ENCODE peak calls at places on chromosomes 13 and 19, in eight cellular contexts. F, G, V, Z, E, L, C and S are unnamed samples.

GRCh38 chr13:95535243-95535642 is 17.3 kb upstream of the CLDN10 start:
- DNase-seq in G (no peak), Z (no peak), E (peak), C (no peak), L (peak), F (no peak), V (no peak), S (peak)

GRCh38 chr13:84870190-84870589 is 929.0 kb downstream of the SLITRK6 start:
- DNase-seq in C (no peak), G (no peak), Z (no peak), E (no peak), L (no peak), V (no peak), F (no peak), S (peak)

GRCh38 chr13:35690546-35690945 is 214.1 kb upstream of the MAB21L1 start:
- DNase-seq in Z (no peak), G (no peak), F (no peak), V (no peak), E (no peak), C (no peak), L (peak), S (peak)

GRCh38 chr13:106096661-106097092 is 438.8 kb downstream of the EFNB2 start:
- DNase-seq in E (peak), V (no peak), F (no peak), L (no peak), C (no peak), Z (no peak), G (no peak), S (no peak)

GRCh38 chr19:6532244-6532999 is 1.6 kb downstream of the TNFSF9 start:
- DNase-seq in Z (no peak), F (no peak), V (no peak), C (no peak), L (no peak), E (no peak), G (no peak), S (no peak)

GRCh38 chr19:30029721-30030510 is 87.9 kb downstream of the URI1 start:
- DNase-seq in E (no peak), F (no peak), Z (no peak), L (peak), G (no peak), C (no peak), V (no peak), S (peak)

GRCh38 chr13:102799544-102800144 is 725 bp downstream of the BIVM start:
- DNase-seq in V (no peak), F (no peak), G (no peak), L (peak), Z (peak), E (no peak), C (no peak), S (peak)

GRCh38 chr13:75771818-75772217 is 135.7 kb downstream of the LMO7 start:
- DNase-seq in C (no peak), E (peak), L (peak), F (no peak), V (no peak), Z (no peak), G (no peak), S (peak)

GRCh38 chr19:55149078-55150003 is at the start of gene TNNT1:
- DNase-seq in C (no peak), F (no peak), Z (no peak), G (no peak), L (no peak), E (no peak), V (no peak), S (no peak)

GRCh38 chr19:16542894-16543498 is 759 bp upstream of the CHERP start:
- DNase-seq in E (no peak), L (no peak), V (no peak), F (no peak), G (no peak), Z (no peak), C (no peak), S (peak)

GRCh38 chr19:4984448-4984990 is 15.6 kb downstream of the KDM4B start:
- DNase-seq in G (no peak), L (no peak), V (no peak), E (no peak), Z (no peak), F (no peak), C (no peak), S (no peak)

GRCh38 chr13:76764916-76765315 is 121.3 kb downstream of the KCTD12 start:
- DNase-seq in G (no peak), L (no peak), F (no peak), C (no peak), Z (no peak), E (no peak), V (no peak), S (no peak)

GRCh38 chr13:98368019-98368418 is 190.9 kb upstream of the RNF113B start:
- DNase-seq in C (no peak), V (no peak), Z (no peak), F (no peak), L (peak), G (no peak), E (peak), S (peak)

GRCh38 chr19:49680473-49681351 is 3.6 kb downstream of the PRMT1 start:
- DNase-seq in Z (peak), V (peak), L (peak), G (peak), E (no peak), F (peak), C (peak), S (peak)
- H3K4me3 ChIP-seq in Z (no peak), V (peak), L (no peak), G (peak), E (no peak), F (peak), C (no peak), S (peak)

GRCh38 chr13:107170270-107170931 is 602.5 kb upstream of the ARGLU1 start:
- DNase-seq in E (no peak), Z (no peak), F (no peak), G (no peak), L (no peak), V (no peak), C (no peak), S (no peak)
- H3K4me3 ChIP-seq in E (no peak), Z (no peak), F (no peak), G (no peak), L (no peak), V (no peak), C (no peak), S (no peak)

GRCh38 chr19:53980553-53981407 is 10.7 kb upstream of the CACNG6 start:
- DNase-seq in E (no peak), L (peak), F (no peak), C (no peak), G (no peak), V (no peak), Z (no peak), S (peak)

GRCh38 chr19:53978975-53979801 is 12.2 kb upstream of the CACNG6 start:
- DNase-seq in E (no peak), F (no peak), C (no peak), Z (no peak), G (no peak), V (no peak), L (no peak), S (no peak)

GRCh38 chr19:53977429-53977990 is 13.9 kb upstream of the CACNG6 start:
- DNase-seq in V (peak), Z (no peak), G (peak), C (peak), F (peak), E (peak), L (peak), S (peak)

GRCh38 chr19:53981408-53981998 is 9.9 kb upstream of the CACNG6 start:
- DNase-seq in E (no peak), G (no peak), F (no peak), L (no peak), Z (no peak), V (no peak), C (no peak), S (no peak)

DNA sequence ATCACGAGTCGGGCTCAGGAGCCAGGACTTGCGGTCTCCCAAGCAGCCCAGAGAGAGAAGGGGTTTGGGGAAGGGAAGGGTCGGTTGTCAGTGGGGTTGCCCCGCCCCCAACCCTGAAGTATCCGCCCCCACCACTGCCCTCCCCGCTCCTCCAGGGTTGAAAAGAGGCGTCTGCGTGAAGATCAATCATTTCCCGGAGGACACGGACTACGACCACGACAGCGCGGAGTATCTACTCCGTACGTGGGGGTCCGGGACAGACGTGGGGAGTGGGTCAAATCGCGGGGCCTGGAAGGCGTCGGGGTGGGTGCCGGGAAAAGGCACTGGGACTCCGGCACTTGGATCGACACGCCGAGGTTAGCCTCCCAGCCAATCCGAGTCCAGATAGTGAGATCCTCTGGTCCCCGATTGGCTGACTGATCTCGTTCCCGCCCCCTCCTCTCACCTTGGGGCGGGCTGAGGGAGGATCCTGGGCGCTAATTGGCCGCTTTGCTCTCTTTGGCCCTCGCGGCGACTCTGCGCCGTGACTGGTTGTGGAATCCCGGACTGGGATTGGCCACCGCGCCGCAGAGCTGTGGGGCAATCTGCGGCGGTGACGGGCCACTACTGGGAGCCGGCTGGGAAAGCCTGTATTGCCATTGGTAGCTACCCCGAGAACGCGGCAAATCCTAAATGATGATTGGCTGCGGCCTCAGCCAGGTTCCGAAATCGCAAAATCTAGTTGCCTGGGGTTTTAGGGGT is 13.3 kb upstream of the CACNG6 start:
- DNase-seq in F (peak), G (no peak), L (peak), Z (no peak), V (no peak), C (peak), E (no peak), S (peak)
- H3K4me3 ChIP-seq in F (peak), G (peak), L (no peak), Z (peak), V (peak), C (no peak), E (no peak), S (peak)

GRCh38 chr19:840519-841206 is at the start of gene PRTN3:
- DNase-seq in F (no peak), V (no peak), L (no peak), G (no peak), E (no peak), Z (no peak), C (no peak), S (no peak)

GRCh38 chr19:845707-846481 is 5.1 kb downstream of the PRTN3 start:
- DNase-seq in E (no peak), C (no peak), F (no peak), G (no peak), Z (no peak), L (no peak), V (no peak), S (no peak)

GRCh38 chr19:844300-844971 is 3.6 kb downstream of the PRTN3 start:
- DNase-seq in L (no peak), Z (no peak), E (no peak), F (no peak), G (no peak), C (no peak), V (no peak), S (no peak)

GRCh38 chr19:843836-844299 is 3.1 kb downstream of the PRTN3 start:
- DNase-seq in G (no peak), C (no peak), F (no peak), E (no peak), Z (no peak), V (no peak), L (no peak), S (no peak)

GRCh38 chr19:843180-843835 is 2.5 kb downstream of the PRTN3 start:
- DNase-seq in G (no peak), Z (no peak), V (no peak), F (no peak), L (no peak), C (no peak), E (no peak), S (no peak)
- H3K4me3 ChIP-seq in G (peak), Z (no peak), V (peak), F (peak), L (no peak), C (no peak), E (no peak), S (no peak)

DNA sequence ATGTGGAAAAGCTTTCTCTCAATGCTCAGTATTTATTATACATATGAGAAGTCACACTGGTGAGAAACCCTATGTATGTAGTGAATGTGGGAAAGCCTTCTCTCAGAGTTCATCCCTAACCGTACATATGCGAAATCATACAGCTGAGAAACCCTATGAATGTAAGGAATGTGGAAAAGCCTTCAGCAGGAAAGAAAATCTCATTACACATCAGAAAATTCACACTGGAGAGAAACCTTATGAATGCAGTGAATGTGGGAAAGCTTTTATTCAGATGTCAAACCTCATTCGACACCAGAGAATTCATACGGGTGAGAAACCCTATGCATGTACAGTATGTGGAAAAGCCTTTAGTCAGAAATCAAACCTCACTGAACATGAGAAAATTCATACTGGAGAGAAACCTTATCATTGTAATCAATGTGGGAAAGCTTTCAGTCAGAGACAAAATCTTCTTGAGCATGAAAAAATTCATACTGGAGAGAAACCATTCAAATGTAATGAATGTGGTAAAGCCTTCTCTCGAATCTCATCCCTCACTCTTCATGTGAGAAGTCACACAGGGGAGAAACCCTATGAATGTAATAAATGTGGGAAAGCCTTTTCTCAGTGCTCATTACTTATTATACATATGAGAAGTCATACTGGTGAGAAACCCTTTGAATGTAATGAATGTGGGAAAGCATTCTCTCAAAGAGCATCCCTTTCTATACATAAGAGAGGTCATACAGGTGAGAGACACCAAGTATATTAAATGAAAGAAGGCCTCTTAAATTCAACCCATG is 34.4 kb downstream of the ZNF568 start:
- DNase-seq in E (no peak), V (no peak), F (no peak), C (no peak), L (no peak), Z (no peak), G (no peak), S (no peak)
- H3K4me3 ChIP-seq in E (no peak), V (no peak), F (no peak), C (no peak), L (no peak), Z (no peak), G (no peak), S (no peak)

DNA sequence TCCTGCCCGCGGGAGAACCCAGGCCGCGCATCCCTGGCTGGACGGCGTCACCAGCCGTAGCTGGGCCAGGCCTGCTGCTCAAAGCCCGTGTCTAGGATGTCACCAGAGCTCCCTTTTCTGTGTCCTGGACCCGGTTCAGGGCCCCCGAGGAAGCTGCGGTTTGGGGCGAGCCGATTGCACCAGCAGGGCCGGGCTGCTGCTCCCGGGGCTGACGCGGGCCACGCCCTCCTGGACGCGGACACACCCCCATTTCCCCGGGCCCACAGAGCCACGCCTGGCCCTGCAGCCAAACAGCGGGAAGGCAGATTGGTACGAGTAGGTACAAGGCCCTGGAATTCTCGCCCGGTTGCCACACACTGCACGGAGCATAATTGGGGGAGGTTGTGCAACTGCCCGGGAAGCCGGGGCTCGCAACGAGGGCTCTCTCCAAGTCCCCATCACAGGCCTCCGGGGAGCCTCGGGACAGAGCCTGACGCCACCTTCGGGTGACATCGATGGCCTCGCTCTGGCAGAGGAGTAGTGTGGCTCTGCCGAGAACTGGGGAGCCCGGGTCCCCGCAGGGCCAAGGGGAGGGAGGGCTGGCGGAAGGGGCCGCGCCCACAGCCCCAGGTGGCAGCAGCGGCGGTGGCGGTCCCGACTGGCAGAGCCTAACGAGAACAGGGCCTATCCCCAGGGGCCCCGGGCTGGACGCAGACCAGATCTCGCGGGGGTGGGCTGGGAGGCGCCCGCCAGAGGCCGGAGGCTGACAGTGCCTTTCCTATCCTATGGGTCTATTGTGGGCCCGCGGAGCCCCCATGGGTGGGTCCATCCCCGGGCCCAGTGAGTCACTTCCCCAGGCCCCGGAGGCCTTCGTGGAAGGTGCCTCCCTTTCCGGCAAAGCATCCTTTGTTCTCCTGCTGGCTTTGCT is 23.5 kb downstream of the KCTD15 start:
- DNase-seq in Z (no peak), G (peak), F (peak), E (no peak), C (peak), V (peak), L (peak), S (peak)
- H3K4me3 ChIP-seq in Z (peak), G (peak), F (peak), E (peak), C (peak), V (peak), L (peak), S (peak)

GRCh38 chr13:33229446-33230177 is 55.9 kb downstream of the STARD13 start:
- DNase-seq in V (no peak), G (peak), L (no peak), E (no peak), Z (no peak), F (peak), C (no peak), S (no peak)
- H3K4me3 ChIP-seq in V (no peak), G (no peak), L (peak), E (no peak), Z (no peak), F (peak), C (no peak), S (no peak)

DNA sequence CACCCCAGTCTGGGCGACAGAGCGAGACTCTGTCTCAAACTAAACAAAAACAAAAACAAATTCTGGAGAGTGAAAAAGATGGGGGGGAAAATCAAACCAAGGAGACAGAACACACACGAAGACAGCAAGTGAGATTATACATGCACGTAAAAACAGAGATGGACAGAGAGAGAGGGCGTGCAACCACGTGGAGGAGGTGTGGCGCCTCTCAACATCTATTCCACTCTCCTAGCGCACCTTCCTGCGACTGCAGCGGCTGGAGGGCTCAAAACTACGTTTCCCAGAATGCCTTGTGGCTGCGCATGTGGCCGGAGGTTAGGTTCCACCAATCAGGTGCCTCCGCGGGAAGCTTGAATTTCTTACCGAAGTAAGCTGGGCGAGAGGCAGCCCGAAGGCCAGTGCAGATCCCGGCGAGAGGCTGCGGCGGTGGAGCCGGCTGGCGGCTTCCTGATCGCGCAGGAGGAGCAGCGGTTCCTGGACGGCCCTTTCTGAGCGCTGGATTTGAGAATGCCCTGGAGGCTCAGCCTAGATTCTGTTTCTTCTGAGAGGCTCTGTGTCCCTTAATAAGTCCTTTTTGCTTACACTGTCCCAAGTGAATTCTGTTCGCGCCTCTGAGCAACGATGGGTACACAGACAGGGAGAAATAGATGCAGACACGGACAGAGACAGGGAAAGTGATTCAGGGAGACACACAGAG is 13.1 kb upstream of the NANOS2 start:
- DNase-seq in C (peak), E (peak), L (peak), Z (peak), G (peak), V (peak), F (peak), S (peak)
- H3K4me3 ChIP-seq in C (no peak), E (no peak), L (peak), Z (no peak), G (no peak), V (no peak), F (no peak), S (no peak)

DNA sequence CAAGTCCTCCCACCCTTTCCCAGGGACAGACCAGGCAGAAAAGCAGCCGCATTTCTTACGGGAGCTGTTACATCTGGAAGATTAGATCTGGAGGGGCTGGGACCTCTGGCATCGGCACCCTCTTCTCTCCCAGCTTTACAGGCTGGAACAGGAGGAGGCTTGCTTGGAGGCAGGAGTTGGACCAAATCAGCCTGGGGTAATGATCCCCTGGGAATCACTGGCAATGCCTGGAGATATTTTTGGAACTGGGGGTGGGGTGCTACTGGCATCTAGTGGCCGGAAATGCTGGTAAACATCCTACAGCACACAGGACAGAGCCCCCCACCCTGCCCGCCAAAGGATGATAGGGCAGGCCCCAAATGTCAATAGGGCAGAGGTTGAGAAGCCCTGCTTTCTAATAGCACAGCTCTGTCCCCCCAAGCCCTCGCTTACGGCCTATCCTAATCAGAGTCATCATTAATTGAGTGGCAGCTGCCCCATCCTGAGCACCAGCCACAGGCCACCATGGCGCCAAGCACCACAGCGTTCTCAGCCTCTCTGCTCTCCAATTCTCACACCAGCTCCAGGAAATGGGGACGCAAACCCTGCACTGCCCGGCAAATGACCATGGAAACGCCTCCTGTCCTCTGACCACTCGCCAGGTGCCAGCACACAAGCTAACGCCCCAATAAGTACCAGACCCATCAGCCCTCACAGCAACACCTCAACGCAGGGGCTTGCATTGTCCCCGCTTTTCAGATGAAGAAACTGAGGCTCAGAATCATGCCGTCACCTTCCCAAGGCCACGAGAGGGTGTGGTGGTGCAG is 20.6 kb downstream of the LRRC4B start:
- DNase-seq in V (no peak), G (no peak), E (no peak), F (no peak), Z (no peak), C (no peak), L (no peak), S (no peak)
- H3K4me3 ChIP-seq in V (no peak), G (no peak), E (no peak), F (no peak), Z (no peak), C (no peak), L (no peak), S (no peak)